ENCODE peak calls at places on chromosomes 4 and X, in ten cellular contexts. D, Q, F, J, O, P, K, Z, X and N are unnamed samples.

GRCh38 chr4:100149190-100149589 is 41.1 kb downstream of the DDIT4L start:
- DNase-seq in D (no peak), Q (no peak), F (no peak), J (no peak), O (no peak), P (no peak), K (no peak), Z (no peak), X (no peak), N (no peak)

GRCh38 chrX:48487362-48487785 is 11.4 kb downstream of the FTSJ1 start:
- DNase-seq in D (no peak), Q (peak; percentile 30), F (no peak), J (peak; percentile 96), O (peak; percentile 94), P (peak; percentile 89), K (peak; percentile 53), Z (peak; percentile 95), X (no peak), N (peak; percentile 94)

GRCh38 chr4:165177725-165178666 is 29.4 kb upstream of the KLHL2 start:
- DNase-seq in D (no peak), Q (no peak), F (no peak), J (no peak), O (no peak), P (no peak), K (no peak), Z (no peak), X (no peak), N (no peak)

GRCh38 chr4:127997534-127998388 is 32.6 kb downstream of the ABHD18 start:
- DNase-seq in D (no peak), Q (no peak), F (no peak), J (no peak), O (no peak), P (peak; percentile 63), K (no peak), Z (no peak), X (no peak), N (peak; percentile 57)

GRCh38 chr4:150746156-150746555 is 164.2 kb downstream of the MAB21L2 start:
- DNase-seq in D (no peak), Q (no peak), F (no peak), J (no peak), O (peak; percentile 8), P (peak; percentile 65), K (no peak), Z (no peak), X (no peak), N (peak; percentile 27)

GRCh38 chrX:23742174-23742692 is 843 bp downstream of the ACOT9 start:
- DNase-seq in D (peak; percentile 34), Q (peak; percentile 32), F (peak; percentile 66), J (peak; percentile 79), O (peak; percentile 36), P (peak; percentile 74), K (peak; percentile 17), Z (peak; percentile 37), X (peak; percentile 30), N (peak; percentile 64)

GRCh38 chr4:82515705-82516104 is 46.1 kb downstream of the TMEM150C start:
- DNase-seq in D (peak; percentile 50), Q (no peak), F (no peak), J (no peak), O (peak; percentile 98), P (peak; percentile 63), K (peak; percentile 14), Z (no peak), X (no peak), N (peak; percentile 78)

GRCh38 chrX:72060196-72060974 is 71.3 kb downstream of the RTL5 start:
- DNase-seq in D (no peak), Q (no peak), F (peak; percentile 68), J (no peak), O (no peak), P (peak; percentile 5), K (no peak), Z (no peak), X (no peak), N (no peak)

GRCh38 chr4:69830529-69831269 is 29.2 kb downstream of the SULT1E1 start:
- DNase-seq in D (no peak), Q (peak; percentile 81), F (peak; percentile 66), J (no peak), O (no peak), P (no peak), K (peak; percentile 21), Z (peak; percentile 23), X (no peak), N (peak; percentile 84)

GRCh38 chr4:105329081-105329480 is 144.8 kb downstream of the PPA2 start:
- DNase-seq in D (no peak), Q (no peak), F (no peak), J (no peak), O (no peak), P (no peak), K (no peak), Z (no peak), X (no peak), N (no peak)

GRCh38 chr4:168690199-168690598 is 193.3 kb downstream of the PALLD start:
- DNase-seq in D (no peak), Q (no peak), F (no peak), J (no peak), O (no peak), P (no peak), K (no peak), Z (no peak), X (no peak), N (no peak)

GRCh38 chrX:95063554-95063953 is 1389.5 kb downstream of the FAM133A start:
- DNase-seq in D (no peak), Q (no peak), F (no peak), J (no peak), O (no peak), P (peak; percentile 11), K (no peak), Z (no peak), X (no peak), N (peak; percentile 44)

GRCh38 chrX:23381688-23382087 is 47.0 kb downstream of the PTCHD1 start:
- DNase-seq in D (no peak), Q (no peak), F (no peak), J (no peak), O (no peak), P (no peak), K (no peak), Z (no peak), X (no peak), N (no peak)

GRCh38 chr4:156298230-156298629 is 344.6 kb upstream of the CTSO start:
- DNase-seq in D (peak; percentile 67), Q (no peak), F (no peak), J (no peak), O (peak; percentile 86), P (peak; percentile 97), K (peak; percentile 70), Z (peak; percentile 76), X (peak; percentile 28), N (peak; percentile 92)

GRCh38 chrX:12339921-12340320 is 201.6 kb downstream of the FRMPD4 start:
- DNase-seq in D (no peak), Q (no peak), F (no peak), J (no peak), O (no peak), P (no peak), K (no peak), Z (no peak), X (no peak), N (no peak)

GRCh38 chrX:85243761-85244410 is at the start of the genes SATL1 and ZNF711:
- DNase-seq in D (peak; percentile 24), Q (peak; percentile 21), F (peak; percentile 91), J (no peak), O (peak; percentile 54), P (peak; percentile 51), K (no peak), Z (no peak), X (peak; percentile 25), N (peak; percentile 18)

GRCh38 chrX:25618248-25618647 is 519.9 kb upstream of the MAGEB18 start:
- DNase-seq in D (no peak), Q (no peak), F (no peak), J (no peak), O (no peak), P (no peak), K (no peak), Z (no peak), X (no peak), N (no peak)
- H3K4me3 ChIP-seq in D (no peak overlapping the region), Q (no peak overlapping the region), F (no peak overlapping the region), J (no peak overlapping the region), O (no peak overlapping the region), P (no peak overlapping the region), K (no peak overlapping the region), Z (no peak overlapping the region), X (no peak overlapping the region), N (no peak overlapping the region)

GRCh38 chrX:73849054-73849453 is 286.1 kb downstream of the CHIC1 start:
- DNase-seq in D (no peak), Q (no peak), F (no peak), J (no peak), O (no peak), P (no peak), K (no peak), Z (no peak), X (no peak), N (no peak)
- TF ChIP-seq CTCF in D (no peak), Q (no peak), F (no peak), J (no peak), O (no peak), P (no peak), K (no peak), Z (no peak), X (no peak), N (no peak)

GRCh38 chrX:119685225-119686066 is 7.5 kb downstream of the SEPTIN6 start:
- DNase-seq in D (no peak), Q (no peak), F (no peak), J (no peak), O (no peak), P (no peak), K (no peak), Z (no peak), X (no peak), N (peak; percentile 37)
- H3K4me3 ChIP-seq in D (no peak overlapping the region), Q (no peak overlapping the region), F (no peak overlapping the region), J (no peak overlapping the region), O (no peak overlapping the region), P (no peak overlapping the region), K (no peak overlapping the region), Z (no peak overlapping the region), X (no peak overlapping the region), N (no peak overlapping the region)

GRCh38 chr4:110200673-110201072 is 2.3 kb upstream of the ELOVL6 start:
- DNase-seq in D (no peak), Q (peak; percentile 35), F (no peak), J (no peak), O (no peak), P (no peak), K (no peak), Z (no peak), X (no peak), N (no peak)

GRCh38 chr4:110197421-110198398 is 705 bp downstream of the ELOVL6 start:
- DNase-seq in D (no peak), Q (no peak), F (peak; percentile 84), J (no peak), O (no peak), P (peak; percentile 39), K (peak; percentile 11), Z (no peak), X (peak; percentile 39), N (peak; percentile 35)

GRCh38 chr4:110201502-110201901 is 3.1 kb upstream of the ELOVL6 start:
- DNase-seq in D (no peak), Q (no peak), F (peak; percentile 56), J (no peak), O (no peak), P (no peak), K (no peak), Z (no peak), X (no peak), N (no peak)

GRCh38 chr4:110198472-110199419 is at the start of gene ELOVL6:
- DNase-seq in D (peak; percentile 69), Q (peak; percentile 59), F (peak; percentile 95), J (peak; percentile 68), O (peak; percentile 44), P (peak; percentile 72), K (peak; percentile 62), Z (no peak), X (peak; percentile 66), N (peak; percentile 81)

GRCh38 chr4:110202024-110202423 is 3.6 kb upstream of the ELOVL6 start:
- DNase-seq in D (no peak), Q (no peak), F (no peak), J (no peak), O (no peak), P (no peak), K (no peak), Z (no peak), X (no peak), N (no peak)
- TF ChIP-seq CTCF in D (no peak), Q (no peak), F (no peak), J (no peak), O (no peak), P (no peak), K (no peak), Z (no peak), X (no peak), N (no peak)